ENCODE peak calls at places on chromosomes 4 and X, in nine cellular contexts. U, Y, V, W, K, D, S, Q and O are unnamed samples.

GRCh38 chr4:23904639-23905061 is 14.8 kb upstream of the PPARGC1A start:
- DNase-seq in U (no peak), Y (no peak), V (no peak), W (no peak), K (no peak), D (no peak), S (no peak), Q (no peak), O (no peak)

GRCh38 chrX:18753603-18754002 is 46.2 kb downstream of the PPEF1 start:
- DNase-seq in U (no peak), Y (no peak), V (no peak), W (no peak), K (no peak), D (no peak), S (no peak), Q (no peak), O (no peak)

GRCh38 chrX:10109695-10110094 is 47.1 kb upstream of the CLCN4 start:
- DNase-seq in U (peak), Y (no peak), V (peak), W (no peak), K (no peak), D (peak), S (no peak), Q (no peak), O (no peak)

GRCh38 chr4:76531597-76531996 is 96.6 kb downstream of the SHROOM3 start:
- DNase-seq in U (no peak), Y (no peak), V (no peak), W (no peak), K (no peak), D (no peak), S (no peak), Q (no peak), O (no peak)

GRCh38 chr4:8451440-8452182 is 11.0 kb downstream of the TRMT44 start:
- DNase-seq in U (no peak), Y (peak), V (no peak), W (no peak), K (no peak), D (no peak), S (peak), Q (no peak), O (no peak)

GRCh38 chr4:9812530-9813340 is 31.3 kb downstream of the DRD5 start:
- DNase-seq in U (no peak), Y (no peak), V (no peak), W (no peak), K (no peak), D (no peak), S (no peak), Q (no peak), O (peak)

GRCh38 chr4:85092943-85093342 is 126.5 kb upstream of the WDFY3 start:
- DNase-seq in U (no peak), Y (no peak), V (no peak), W (no peak), K (no peak), D (no peak), S (no peak), Q (no peak), O (no peak)

GRCh38 chrX:77565278-77565677 is 118.1 kb downstream of the FGF16 start:
- DNase-seq in U (no peak), Y (no peak), V (no peak), W (no peak), K (no peak), D (no peak), S (no peak), Q (no peak), O (no peak)

GRCh38 chrX:153688900-153689590 is 1.3 kb downstream of the SLC6A8 start:
- DNase-seq in U (no peak), Y (peak), V (no peak), W (no peak), K (no peak), D (peak), S (peak), Q (no peak), O (no peak)

GRCh38 chrX:144379156-144379555 is 495.3 kb downstream of the UBE2NL start:
- DNase-seq in U (no peak), Y (no peak), V (no peak), W (no peak), K (no peak), D (no peak), S (no peak), Q (no peak), O (no peak)

GRCh38 chrX:39894626-39895025 is 203.1 kb downstream of the BCOR start:
- DNase-seq in U (peak), Y (no peak), V (no peak), W (no peak), K (no peak), D (no peak), S (peak), Q (no peak), O (no peak)

GRCh38 chr4:25161599-25161960 is 1.3 kb upstream of the SEPSECS start:
- DNase-seq in U (no peak), Y (no peak), V (no peak), W (no peak), K (no peak), D (no peak), S (no peak), Q (no peak), O (no peak)

GRCh38 chr4:25158817-25159216 is 1.4 kb downstream of the SEPSECS start:
- DNase-seq in U (no peak), Y (no peak), V (no peak), W (no peak), K (no peak), D (no peak), S (no peak), Q (peak), O (no peak)

GRCh38 chr4:25160714-25161598 is 707 bp upstream of the SEPSECS start:
- DNase-seq in U (no peak), Y (no peak), V (no peak), W (no peak), K (peak), D (no peak), S (no peak), Q (no peak), O (no peak)

GRCh38 chr4:25162566-25162965 is 2.3 kb upstream of the SEPSECS start:
- DNase-seq in U (no peak), Y (no peak), V (no peak), W (no peak), K (no peak), D (no peak), S (no peak), Q (no peak), O (no peak)

GRCh38 chr4:25159837-25160713 is at the start of gene SEPSECS:
- DNase-seq in U (peak), Y (peak), V (peak), W (peak), K (peak), D (peak), S (peak), Q (peak), O (peak)
- TF ChIP-seq POLR2AphosphoS5 in U (no peak), Y (peak), V (peak), W (peak), K (peak), D (peak), S (peak), Q (peak), O (peak)

GRCh38 chr4:108620933-108621905 is 843 bp downstream of the RPL34 start:
- DNase-seq in U (no peak), Y (peak), V (no peak), W (no peak), K (no peak), D (no peak), S (no peak), Q (no peak), O (no peak)
- TF ChIP-seq POLR2AphosphoS5 in U (no peak), Y (peak), V (no peak), W (no peak), K (peak), D (no peak), S (no peak), Q (peak), O (no peak)

GRCh38 chr4:139814285-139815015 is 148.8 kb downstream of the MGST2 start:
- DNase-seq in U (no peak), Y (peak), V (no peak), W (no peak), K (no peak), D (no peak), S (no peak), Q (no peak), O (no peak)

GRCh38 chr4:139817657-139818452 is 152.2 kb downstream of the MGST2 start:
- DNase-seq in U (no peak), Y (no peak), V (no peak), W (no peak), K (no peak), D (no peak), S (no peak), Q (no peak), O (no peak)

GRCh38 chr4:139819082-139819481 is 153.5 kb downstream of the MGST2 start:
- DNase-seq in U (no peak), Y (no peak), V (no peak), W (no peak), K (no peak), D (no peak), S (no peak), Q (no peak), O (no peak)

GRCh38 chr4:139816856-139817255 is 151.2 kb downstream of the MGST2 start:
- DNase-seq in U (no peak), Y (no peak), V (no peak), W (no peak), K (no peak), D (no peak), S (no peak), Q (no peak), O (no peak)

GRCh38 chr4:139815646-139816601 is 150.3 kb downstream of the MGST2 start:
- DNase-seq in U (peak), Y (peak), V (no peak), W (no peak), K (no peak), D (peak), S (no peak), Q (peak), O (no peak)
- TF ChIP-seq POLR2AphosphoS5 in U (no peak), Y (peak), V (peak), W (no peak), K (no peak), D (no peak), S (peak), Q (no peak), O (no peak)

GRCh38 chr4:80875642-80876041 is 154.9 kb upstream of the BMP3 start:
- DNase-seq in U (no peak), Y (no peak), V (no peak), W (peak), K (peak), D (no peak), S (no peak), Q (no peak), O (peak)
- TF ChIP-seq POLR2AphosphoS5 in U (no peak), Y (no peak), V (no peak), W (no peak), K (no peak), D (no peak), S (no peak), Q (no peak), O (no peak)

DNA sequence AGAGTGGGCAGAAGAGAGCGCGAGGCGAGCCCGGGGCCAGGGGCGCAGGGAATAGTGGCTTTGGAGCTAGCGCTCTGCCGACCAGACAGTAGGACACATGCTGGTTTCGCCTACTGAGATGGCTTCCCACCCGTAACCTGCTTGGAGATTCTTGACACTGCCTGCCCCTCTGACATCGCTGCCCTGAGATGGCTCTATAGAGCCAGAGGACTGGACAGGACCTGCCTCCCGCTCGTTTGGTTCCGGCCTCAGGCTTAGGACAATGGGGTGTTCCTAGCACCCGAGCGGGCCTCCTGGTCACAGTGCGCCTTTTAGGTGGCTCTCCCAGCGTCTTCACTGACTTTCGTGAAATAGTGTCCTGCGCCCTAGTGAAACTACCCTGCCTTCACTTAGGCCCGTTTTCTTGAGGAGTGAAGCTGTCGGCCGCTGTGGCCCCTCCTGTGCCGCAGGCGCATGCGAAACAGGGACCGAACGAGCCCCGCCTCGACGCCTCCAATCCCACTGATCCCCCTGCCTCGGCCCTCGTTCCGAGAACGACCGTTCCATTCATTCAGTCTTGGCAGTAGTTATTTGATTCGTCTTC is 608 bp downstream of the TAF1 start:
- DNase-seq in U (peak), Y (peak), V (peak), W (no peak), K (peak), D (no peak), S (no peak), Q (no peak), O (no peak)
- TF ChIP-seq POLR2AphosphoS5 in U (no peak), Y (peak), V (peak), W (peak), K (no peak), D (no peak), S (no peak), Q (no peak), O (peak)

DNA sequence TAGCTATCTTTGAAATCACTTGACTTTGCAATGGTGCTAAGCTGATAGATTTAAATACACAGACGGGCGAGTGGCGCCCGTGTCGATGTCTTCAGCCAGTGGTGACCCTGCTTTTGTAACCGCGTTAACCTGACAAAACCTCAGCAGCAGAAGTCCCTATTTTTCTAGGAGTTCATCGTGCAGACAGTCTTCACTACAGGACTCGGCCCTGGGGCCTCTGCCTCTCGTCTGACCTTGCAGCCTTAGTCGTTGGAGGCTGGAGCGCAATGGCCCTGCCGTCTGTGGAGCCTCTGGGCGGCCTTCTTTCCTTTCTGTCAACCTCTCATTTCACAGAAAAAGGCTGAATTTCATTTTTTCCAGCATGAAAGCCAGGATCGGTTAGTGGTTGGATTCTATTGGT is 57.9 kb downstream of the CPLX1 start:
- DNase-seq in U (no peak), Y (no peak), V (no peak), W (no peak), K (no peak), D (no peak), S (no peak), Q (no peak), O (no peak)
- TF ChIP-seq POLR2AphosphoS5 in U (no peak), Y (peak), V (no peak), W (no peak), K (no peak), D (no peak), S (no peak), Q (no peak), O (no peak)